ENCODE peak calls at places on chromosomes 12 and 14, in seven cellular contexts. S is body of pancreas; I is KG1; X is stimulated activated CD8-positive, alpha-beta memory T cell treated with anti-CD3 and anti-CD28 coated beads, Interleukin-4, amount 100 ng/mL, for 1 hour; F is hypothalamus; N is iris pigment epithelial cell; C is fibroblast of the aortic adventitia. H is an unnamed sample.

GRCh38 chr12:68896881-68897540 is 36.0 kb downstream of the CPM start:
- DNase-seq in I (no peak), X (no peak), C (no peak), S (no peak), F (no peak), N (no peak), H (no peak)

GRCh38 chr12:5391638-5392037 is 40.3 kb upstream of the NTF3 start:
- DNase-seq in I (no peak), C (no peak), F (no peak), S (no peak), N (no peak), X (no peak), H (no peak)

GRCh38 chr14:34098045-34098984 is 147.4 kb upstream of the EGLN3 start:
- DNase-seq in N (peak), S (peak), I (peak), C (peak), F (peak), X (no peak), H (no peak)

GRCh38 chr12:16062611-16063010 is 151.5 kb downstream of the DERA start:
- DNase-seq in I (no peak), C (peak), N (peak), X (no peak), F (no peak), S (no peak), H (no peak)

GRCh38 chr12:116339800-116340371 is 62.4 kb upstream of the MED13L start:
- DNase-seq in X (no peak), C (peak), I (no peak), N (peak), S (no peak), F (no peak), H (no peak)

GRCh38 chr12:122865268-122866231 is 30.3 kb downstream of the HIP1R start:
- DNase-seq in C (no peak), S (peak), F (no peak), I (no peak), N (peak), X (no peak), H (no peak)

GRCh38 chr14:103074699-103075341 is 9.2 kb upstream of the LBHD2 start:
- DNase-seq in F (no peak), N (no peak), I (no peak), X (no peak), S (peak), C (peak), H (no peak)

GRCh38 chr12:57046392-57046791 is 3.5 kb downstream of the MYO1A start:
- DNase-seq in I (no peak), F (no peak), S (no peak), X (no peak), C (no peak), N (no peak), H (no peak)

GRCh38 chr12:52225752-52226151 is 7.3 kb upstream of the KRT7 start:
- DNase-seq in C (no peak), F (no peak), S (no peak), I (no peak), N (no peak), X (no peak), H (no peak)

GRCh38 chr12:42946776-42947435 is 357.4 kb upstream of the PRICKLE1 start:
- DNase-seq in I (no peak), S (no peak), N (no peak), F (no peak), X (no peak), C (no peak), H (no peak)

GRCh38 chr14:68466491-68466977 is 326.3 kb downstream of the ZFP36L1 start:
- DNase-seq in S (no peak), F (no peak), I (no peak), N (peak), C (peak), X (no peak), H (no peak)

H was measured in NCI-H1092.